ENCODE peak calls at places on chromosome 22, in four cellular contexts. K is BJ; Q is CD8-positive, alpha-beta memory T cell; N is A549. M is an unnamed sample.

GRCh38 chr22:27323646-27324045 is 477.9 kb downstream of the MN1 start:
- DNase-seq in N (no peak), Q (no peak), K (no peak), M (no peak)

GRCh38 chr22:25658641-25659040 is 83.3 kb upstream of the MYO18B start:
- DNase-seq in N (no peak), K (no peak), Q (no peak), M (no peak)

GRCh38 chr22:36220457-36220921 is 18.8 kb downstream of the APOL2 start:
- DNase-seq in Q (no peak), K (no peak), N (no peak), M (no peak)

GRCh38 chr22:40797427-40797826 is 21.7 kb downstream of the SLC25A17 start:
- DNase-seq in K (no peak), N (no peak), Q (no peak), M (no peak)

GRCh38 chr22:25545117-25545516 is 19.4 kb upstream of the GRK3 start:
- DNase-seq in N (no peak), K (no peak), Q (no peak), M (no peak)

GRCh38 chr22:19661156-19661555 is 53.1 kb upstream of the SEPTIN5 start:
- DNase-seq in K (no peak), Q (no peak), N (no peak), M (no peak)

GRCh38 chr22:19989725-19990067 is 26.9 kb downstream of the ARVCF start:
- DNase-seq in N (no peak), K (no peak), Q (no peak), M (no peak)

GRCh38 chr22:36197065-36197440 is 4.6 kb downstream of the APOL4 start:
- DNase-seq in Q (no peak), N (no peak), K (no peak), M (peak)

GRCh38 chr22:26079009-26079408 is 90.3 kb upstream of the SEZ6L start:
- DNase-seq in Q (no peak), K (no peak), N (no peak), M (no peak)

GRCh38 chr22:42754658-42755057 is 34.0 kb upstream of the A4GALT start:
- DNase-seq in Q (no peak), K (no peak), N (no peak), M (no peak)

GRCh38 chr22:22395230-22395629 is 113.3 kb downstream of the ZNF280B start:
- DNase-seq in Q (no peak), N (no peak), K (no peak), M (no peak)
- H3K4me3 ChIP-seq in Q (no peak), N (no peak), K (no peak), M (no peak)

GRCh38 chr22:24005201-24005600 is at the start of gene GSTT4:
- DNase-seq in Q (no peak), N (no peak), K (no peak), M (no peak)
- H3K4me3 ChIP-seq in Q (no peak), N (no peak), K (no peak), M (no peak)

GRCh38 chr22:28442264-28442950 is 237.2 kb downstream of the TTC28 start:
- DNase-seq in N (no peak), K (no peak), Q (no peak), M (peak)

GRCh38 chr22:28441720-28442263 is 237.8 kb downstream of the TTC28 start:
- DNase-seq in N (no peak), Q (no peak), K (no peak), M (no peak)

GRCh38 chr22:28442951-28443876 is 236.4 kb downstream of the TTC28 start:
- DNase-seq in N (no peak), Q (no peak), K (no peak), M (peak)

GRCh38 chr22:28438183-28438778 is 241.4 kb downstream of the TTC28 start:
- DNase-seq in K (no peak), N (no peak), Q (no peak), M (no peak)

GRCh38 chr22:28440517-28441366 is 238.9 kb downstream of the TTC28 start:
- DNase-seq in Q (no peak), K (no peak), N (no peak), M (peak)
- H3K4me3 ChIP-seq in Q (no peak), K (no peak), N (no peak), M (peak)

GRCh38 chr22:48803171-48803992 is 1024.3 kb downstream of the BRD1 start:
- DNase-seq in K (no peak), Q (no peak), N (no peak), M (no peak)
- H3K4me3 ChIP-seq in K (no peak), Q (no peak), N (no peak), M (no peak)

GRCh38 chr22:38735126-38735464 is 20.7 kb downstream of the SUN2 start:
- DNase-seq in Q (no peak), K (no peak), N (no peak), M (no peak)

GRCh38 chr22:38733329-38734202 is 22.2 kb downstream of the SUN2 start:
- DNase-seq in N (peak), Q (peak), K (no peak), M (no peak)

GRCh38 chr22:38736257-38736570 is 19.6 kb downstream of the SUN2 start:
- DNase-seq in Q (no peak), K (no peak), N (no peak), M (no peak)

GRCh38 chr22:38735465-38736256 is 20.1 kb downstream of the SUN2 start:
- DNase-seq in K (no peak), N (no peak), Q (no peak), M (no peak)

GRCh38 chr22:38734203-38735100 is 21.3 kb downstream of the SUN2 start:
- DNase-seq in N (no peak), K (no peak), Q (no peak), M (no peak)
- H3K4me3 ChIP-seq in N (no peak), K (no peak), Q (no peak), M (no peak)

DNA sequence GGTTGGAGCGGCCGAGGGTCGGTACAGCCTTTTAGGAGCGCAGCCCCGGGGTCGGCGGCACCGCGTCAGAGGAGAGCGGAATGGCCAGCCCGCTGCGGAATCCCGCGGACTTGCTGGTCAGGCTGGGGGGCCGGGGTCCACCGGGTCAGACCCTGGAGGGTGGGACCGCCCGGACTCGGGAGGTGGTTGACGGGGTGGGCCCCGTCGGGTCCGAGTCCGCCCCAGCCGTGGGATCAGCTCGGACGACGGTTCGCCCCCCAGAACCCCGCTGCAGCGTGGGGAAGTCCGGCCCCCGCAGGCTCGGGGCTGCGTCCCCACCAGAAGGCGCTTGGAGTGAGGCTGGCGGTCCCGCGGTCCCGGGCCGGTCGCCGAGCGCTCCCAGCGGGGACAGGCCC is 301 bp upstream of the ADM2 start:
- DNase-seq in N (no peak), Q (no peak), K (no peak), M (no peak)
- H3K4me3 ChIP-seq in N (peak), Q (no peak), K (peak), M (peak)

GRCh38 chr22:30647536-30647935 is 12.0 kb downstream of the SLC35E4 start:
- DNase-seq in Q (no peak), K (no peak), N (no peak), M (no peak)
- H3K4me3 ChIP-seq in Q (no peak), K (no peak), N (no peak), M (no peak)

GRCh38 chr22:37804502-37804885 is 3.2 kb upstream of the GCAT start:
- DNase-seq in K (no peak), N (no peak), Q (no peak), M (no peak)

GRCh38 chr22:37803636-37804371 is 3.9 kb upstream of the GCAT start:
- DNase-seq in K (no peak), N (no peak), Q (no peak), M (no peak)

GRCh38 chr22:37803195-37803635 is 4.5 kb upstream of the GCAT start:
- DNase-seq in N (no peak), K (no peak), Q (no peak), M (no peak)

GRCh38 chr22:37801946-37802309 is 5.8 kb upstream of the GCAT start:
- DNase-seq in N (no peak), K (no peak), Q (no peak), M (no peak)

GRCh38 chr22:37802310-37803194 is 5.2 kb upstream of the GCAT start:
- DNase-seq in N (no peak), K (no peak), Q (no peak), M (no peak)
- H3K4me3 ChIP-seq in N (peak), K (peak), Q (peak), M (peak)

GRCh38 chr22:45586651-45587405 is 84.1 kb downstream of the FBLN1 start:
- DNase-seq in N (no peak), K (no peak), Q (no peak), M (no peak)
- H3K4me3 ChIP-seq in N (no peak), K (no peak), Q (no peak), M (no peak)

GRCh38 chr22:24435323-24435645 is 7.9 kb downstream of the ADORA2A start:
- DNase-seq in K (no peak), N (no peak), Q (no peak), M (no peak)
- H3K4me3 ChIP-seq in K (no peak), N (no peak), Q (peak), M (no peak)

M was measured in Jurkat, Clone E6-1.